ENCODE peak calls at places on chromosomes 11 and 22, in ten cellular contexts. E, F, I, G, R, Y, W, Z, C and L are unnamed samples.

GRCh38 chr22:37052386-37053309 is 1.1 kb downstream of the KCTD17 start:
- DNase-seq in E (no peak), F (no peak), I (no peak), G (no peak), R (no peak), Y (no peak), W (no peak), Z (no peak), C (no peak), L (no peak)

GRCh38 chr11:44625759-44626523 is 60.5 kb downstream of the CD82 start:
- DNase-seq in E (peak), F (no peak), I (no peak), G (no peak), R (no peak), Y (no peak), W (no peak), Z (peak), C (no peak), L (no peak)

GRCh38 chr11:120524536-120525085 is 13.1 kb downstream of the GRIK4 start:
- DNase-seq in E (peak), F (no peak), I (no peak), G (no peak), R (no peak), Y (no peak), W (no peak), Z (no peak), C (no peak), L (no peak)

GRCh38 chr11:26698224-26698623 is 23.6 kb downstream of the SLC5A12 start:
- DNase-seq in E (no peak), F (no peak), I (no peak), G (no peak), R (no peak), Y (no peak), W (no peak), Z (no peak), C (no peak), L (no peak)

GRCh38 chr22:27344546-27344945 is 457.0 kb downstream of the MN1 start:
- DNase-seq in E (no peak), F (no peak), I (no peak), G (no peak), R (no peak), Y (no peak), W (no peak), Z (no peak), C (peak), L (no peak)

GRCh38 chr11:1073851-1074243 is 827 bp upstream of the MUC2 start:
- DNase-seq in E (no peak), F (no peak), I (no peak), G (no peak), R (no peak), Y (no peak), W (no peak), Z (no peak), C (no peak), L (no peak)

GRCh38 chr11:35142481-35143207 is 3.7 kb downstream of the CD44 start:
- DNase-seq in E (no peak), F (peak), I (no peak), G (no peak), R (peak), Y (peak), W (no peak), Z (no peak), C (no peak), L (no peak)

GRCh38 chr11:121767433-121767832 is 314.7 kb upstream of the SORL1-AS1 start:
- DNase-seq in E (no peak), F (no peak), I (no peak), G (no peak), R (peak), Y (no peak), W (no peak), Z (no peak), C (peak), L (peak)

GRCh38 chr11:93737904-93738612 is 3.2 kb downstream of the TAF1D start:
- DNase-seq in E (no peak), F (peak), I (no peak), G (no peak), R (peak), Y (no peak), W (no peak), Z (no peak), C (no peak), L (peak)
- TF ChIP-seq CTCF in E (no peak), F (no peak), I (no peak), G (no peak), R (no peak), Y (no peak), W (no peak), Z (no peak), C (no peak), L (no peak)

DNA sequence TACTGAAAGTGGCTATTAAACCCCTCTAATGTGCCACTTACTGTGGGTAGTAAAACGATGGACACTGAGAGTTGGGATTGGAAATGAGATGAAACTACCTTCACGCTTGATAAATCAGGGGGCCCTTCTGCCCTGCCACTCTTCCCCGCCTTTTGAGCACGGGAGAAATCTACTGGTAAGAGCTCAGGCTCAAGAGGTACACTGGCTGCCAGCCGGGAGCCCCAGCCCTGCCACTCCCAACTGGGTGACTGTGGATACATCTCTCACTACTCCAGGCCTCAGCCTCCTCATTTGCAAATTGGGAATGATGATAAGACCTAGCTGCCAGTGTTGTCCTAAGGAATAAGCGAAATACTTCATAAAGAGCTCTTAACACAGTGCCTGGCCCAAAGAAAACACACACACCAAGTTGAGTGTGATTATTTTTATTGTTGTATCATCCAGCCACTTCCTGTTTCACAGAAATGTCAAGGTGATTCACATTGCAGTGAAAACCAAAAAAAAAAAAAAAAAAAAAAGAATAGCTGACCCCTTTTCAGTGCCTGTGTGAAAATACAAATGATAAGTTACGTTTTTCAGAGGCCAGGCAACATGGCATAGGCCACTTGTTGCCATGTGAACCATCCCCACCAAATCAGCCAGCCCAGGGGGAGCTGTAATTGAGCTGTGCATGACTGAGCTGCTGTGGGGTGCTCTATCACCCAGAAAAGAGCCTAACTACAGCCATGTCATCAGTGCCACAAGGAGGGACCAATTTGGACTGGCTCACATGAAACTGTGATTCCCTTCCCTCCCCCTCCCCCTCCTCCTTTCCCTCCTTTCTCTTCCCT is 4.4 kb upstream of the ZNRD2 start:
- DNase-seq in E (no peak), F (no peak), I (no peak), G (no peak), R (peak), Y (no peak), W (no peak), Z (no peak), C (no peak), L (no peak)
- H3K4me3 ChIP-seq in E (no peak), F (no peak), I (no peak), G (no peak), R (no peak), Y (no peak), W (no peak), Z (no peak), C (no peak), L (no peak)

DNA sequence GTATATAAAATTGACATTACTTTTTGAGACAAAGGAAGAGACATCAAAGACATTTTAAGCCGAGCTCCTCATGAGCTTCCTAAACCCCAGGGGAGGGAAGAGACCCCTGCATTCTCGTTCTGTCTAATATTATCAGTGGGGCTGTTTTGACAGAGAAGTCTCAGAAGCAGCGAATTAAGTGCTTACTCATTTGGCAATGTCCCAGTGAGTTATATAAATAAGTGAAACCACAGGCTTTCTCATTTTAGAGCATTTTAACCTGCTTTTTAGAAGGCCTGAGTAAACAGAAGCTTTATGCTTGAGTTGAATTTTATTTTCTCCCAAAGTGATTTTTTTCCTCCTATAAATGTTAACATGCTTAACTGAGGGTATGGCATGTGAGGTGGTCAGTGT is 23.2 kb upstream of the C1QTNF4 start:
- DNase-seq in E (no peak), F (peak), I (no peak), G (no peak), R (peak), Y (peak), W (no peak), Z (no peak), C (no peak), L (peak)
- TF ChIP-seq CTCF in E (no peak), F (no peak), I (no peak), G (no peak), R (no peak), Y (no peak), W (no peak), Z (no peak), C (no peak), L (no peak)

GRCh38 chr11:86803136-86803535 is 2.8 kb downstream of the PRSS23 start:
- DNase-seq in E (no peak), F (no peak), I (no peak), G (no peak), R (no peak), Y (no peak), W (no peak), Z (no peak), C (no peak), L (no peak)
- H3K4me3 ChIP-seq in E (peak), F (no peak), I (no peak), G (no peak), R (no peak), Y (no peak), W (no peak), Z (no peak), C (no peak), L (no peak)

GRCh38 chr11:116255234-116255953 is 517.4 kb downstream of the BUD13 start:
- DNase-seq in E (no peak), F (no peak), I (no peak), G (no peak), R (no peak), Y (no peak), W (no peak), Z (no peak), C (no peak), L (no peak)

GRCh38 chr11:116243975-116244374 is 528.8 kb downstream of the BUD13 start:
- DNase-seq in E (no peak), F (no peak), I (no peak), G (no peak), R (no peak), Y (no peak), W (no peak), Z (no peak), C (no peak), L (no peak)

GRCh38 chr11:116244889-116245288 is 527.9 kb downstream of the BUD13 start:
- DNase-seq in E (no peak), F (no peak), I (no peak), G (no peak), R (no peak), Y (no peak), W (no peak), Z (no peak), C (no peak), L (no peak)

GRCh38 chr11:116244425-116244824 is 528.4 kb downstream of the BUD13 start:
- DNase-seq in E (no peak), F (no peak), I (no peak), G (no peak), R (no peak), Y (no peak), W (no peak), Z (no peak), C (no peak), L (no peak)

GRCh38 chr11:116249561-116249960 is 523.2 kb downstream of the BUD13 start:
- DNase-seq in E (no peak), F (no peak), I (no peak), G (no peak), R (no peak), Y (no peak), W (no peak), Z (no peak), C (no peak), L (no peak)
- TF ChIP-seq CTCF in E (no peak), F (no peak), I (no peak), G (no peak), R (no peak), Y (no peak), W (no peak), Z (no peak), C (no peak), L (peak)

DNA sequence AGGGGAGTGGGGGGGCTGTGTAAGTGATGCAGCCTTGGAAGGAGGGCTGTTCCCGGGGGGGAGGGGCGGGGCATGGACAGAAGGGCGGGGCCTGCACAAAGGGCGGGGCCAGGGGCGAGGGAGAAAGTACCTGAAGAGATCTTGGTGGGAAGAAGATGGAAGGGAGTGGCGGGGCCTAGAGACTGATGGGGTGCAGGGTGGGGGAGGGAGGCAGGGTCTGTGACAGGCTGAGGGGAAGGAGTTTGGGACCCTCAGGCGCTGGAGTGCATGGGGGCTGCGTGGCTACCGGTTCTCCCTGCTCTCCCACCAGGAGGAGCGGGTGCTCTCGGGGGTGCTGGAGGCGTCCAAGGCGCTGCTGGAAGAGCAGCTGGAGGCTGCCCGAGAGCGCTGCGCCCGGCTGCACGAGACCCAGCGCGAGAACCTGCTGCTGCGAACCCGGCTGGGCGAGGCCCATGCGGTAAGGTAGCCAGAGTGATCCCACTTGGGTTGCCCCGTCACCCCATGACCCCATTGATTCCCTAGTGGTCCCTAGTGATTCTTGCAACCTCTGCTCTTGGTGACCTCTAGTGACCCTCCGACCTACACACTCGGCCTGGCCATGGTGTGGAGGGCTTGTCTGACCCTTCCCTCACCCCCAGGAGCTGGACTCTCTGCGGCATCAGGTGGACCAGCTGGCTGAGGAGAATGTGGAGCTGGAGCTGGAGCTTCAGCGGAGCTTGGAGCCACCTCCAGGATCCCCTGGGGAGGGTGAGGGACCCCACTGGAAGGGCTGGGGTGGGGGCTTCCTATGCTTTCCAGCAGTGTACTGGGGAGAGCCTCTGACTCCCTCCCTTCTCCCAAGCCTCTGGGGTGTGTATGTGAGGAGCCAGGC is 3.1 kb downstream of the CCDC88B start:
- DNase-seq in E (no peak), F (no peak), I (no peak), G (no peak), R (no peak), Y (no peak), W (no peak), Z (no peak), C (no peak), L (no peak)
- H3K4me3 ChIP-seq in E (peak), F (no peak), I (no peak), G (peak), R (no peak), Y (no peak), W (peak), Z (peak), C (no peak), L (no peak)

GRCh38 chr22:44963832-44964721 is 45.7 kb downstream of the PHF21B start:
- DNase-seq in E (no peak), F (no peak), I (no peak), G (no peak), R (no peak), Y (no peak), W (no peak), Z (no peak), C (no peak), L (no peak)
- TF ChIP-seq CTCF in E (no peak), F (no peak), I (no peak), G (no peak), R (no peak), Y (no peak), W (no peak), Z (no peak), C (no peak), L (no peak)

GRCh38 chr11:48354013-48354412 is 12.3 kb downstream of the OR4C5 start:
- DNase-seq in E (no peak), F (no peak), I (no peak), G (no peak), R (no peak), Y (no peak), W (no peak), Z (no peak), C (no peak), L (no peak)

GRCh38 chr11:48354677-48355076 is 11.6 kb downstream of the OR4C5 start:
- DNase-seq in E (no peak), F (no peak), I (no peak), G (no peak), R (no peak), Y (no peak), W (no peak), Z (no peak), C (no peak), L (no peak)
- H3K4me3 ChIP-seq in E (no peak), F (no peak), I (no peak), G (no peak), R (no peak), Y (no peak), W (no peak), Z (no peak), C (no peak), L (no peak)